ENCODE peak calls at places on chromosomes 4 and X, in nine cellular contexts. One of them, this sample, is unnamed.

GRCh38 chr4:132114885-132115284 is 1034.2 kb upstream of the PCDH10 start:
- DNase-seq in iPS-NIHi11: no peak
- DNase-seq in CD8-positive, alpha-beta memory T cell: no peak
- DNase-seq in stimulated activated effector memory CD8-positive, alpha-beta T cell treated with anti-CD3 and anti-CD28 coated beads, Interleukin-12 subunit alpha, Interleukin-12 subunit beta, amount 100 ng/mL, for 72 hours: no peak
- DNase-seq in B cell: no peak
- DNase-seq in activated naive CD8-positive, alpha-beta T cell treated with anti-CD3 and anti-CD28 coated beads, Interleukin-2, amount 50 U/mL, for 24 hours: no peak
- DNase-seq in NCI-H1092: no peak
- DNase-seq in activated CD8-positive, alpha-beta memory T cell treated with anti-CD3 and anti-CD28 coated beads, Interleukin-2, amount 10 ng/mL, durations not matched to agents 7 days and 5 days: no peak
- DNase-seq in stimulated activated CD4-positive, alpha-beta T cell treated with anti-CD3 and anti-CD28 coated beads, Interleukin-2, amount 100 ng/mL, for 24 hours: no peak
- DNase-seq in this sample: no peak

GRCh38 chr4:94171616-94172015 is 36.0 kb upstream of the SMARCAD1 start:
- DNase-seq in iPS-NIHi11: no peak
- DNase-seq in CD8-positive, alpha-beta memory T cell: no peak
- DNase-seq in stimulated activated effector memory CD8-positive, alpha-beta T cell treated with anti-CD3 and anti-CD28 coated beads, Interleukin-12 subunit alpha, Interleukin-12 subunit beta, amount 100 ng/mL, for 72 hours: no peak
- DNase-seq in B cell: no peak
- DNase-seq in activated naive CD8-positive, alpha-beta T cell treated with anti-CD3 and anti-CD28 coated beads, Interleukin-2, amount 50 U/mL, for 24 hours: no peak
- DNase-seq in NCI-H1092: no peak
- DNase-seq in activated CD8-positive, alpha-beta memory T cell treated with anti-CD3 and anti-CD28 coated beads, Interleukin-2, amount 10 ng/mL, durations not matched to agents 7 days and 5 days: no peak
- DNase-seq in stimulated activated CD4-positive, alpha-beta T cell treated with anti-CD3 and anti-CD28 coated beads, Interleukin-2, amount 100 ng/mL, for 24 hours: no peak
- DNase-seq in this sample: no peak

GRCh38 chr4:59553063-59553738 is 1646.9 kb upstream of the ADGRL3 start:
- DNase-seq in iPS-NIHi11: peak
- DNase-seq in CD8-positive, alpha-beta memory T cell: no peak
- DNase-seq in stimulated activated effector memory CD8-positive, alpha-beta T cell treated with anti-CD3 and anti-CD28 coated beads, Interleukin-12 subunit alpha, Interleukin-12 subunit beta, amount 100 ng/mL, for 72 hours: no peak
- DNase-seq in B cell: no peak
- DNase-seq in activated naive CD8-positive, alpha-beta T cell treated with anti-CD3 and anti-CD28 coated beads, Interleukin-2, amount 50 U/mL, for 24 hours: no peak
- DNase-seq in NCI-H1092: no peak
- DNase-seq in activated CD8-positive, alpha-beta memory T cell treated with anti-CD3 and anti-CD28 coated beads, Interleukin-2, amount 10 ng/mL, durations not matched to agents 7 days and 5 days: no peak
- DNase-seq in stimulated activated CD4-positive, alpha-beta T cell treated with anti-CD3 and anti-CD28 coated beads, Interleukin-2, amount 100 ng/mL, for 24 hours: no peak
- DNase-seq in this sample: no peak

GRCh38 chr4:53321151-53321987 is 44.5 kb downstream of the SCFD2 start:
- DNase-seq in iPS-NIHi11: no peak
- DNase-seq in CD8-positive, alpha-beta memory T cell: no peak
- DNase-seq in stimulated activated effector memory CD8-positive, alpha-beta T cell treated with anti-CD3 and anti-CD28 coated beads, Interleukin-12 subunit alpha, Interleukin-12 subunit beta, amount 100 ng/mL, for 72 hours: no peak
- DNase-seq in B cell: no peak
- DNase-seq in activated naive CD8-positive, alpha-beta T cell treated with anti-CD3 and anti-CD28 coated beads, Interleukin-2, amount 50 U/mL, for 24 hours: no peak
- DNase-seq in NCI-H1092: no peak
- DNase-seq in activated CD8-positive, alpha-beta memory T cell treated with anti-CD3 and anti-CD28 coated beads, Interleukin-2, amount 10 ng/mL, durations not matched to agents 7 days and 5 days: no peak
- DNase-seq in stimulated activated CD4-positive, alpha-beta T cell treated with anti-CD3 and anti-CD28 coated beads, Interleukin-2, amount 100 ng/mL, for 24 hours: no peak
- DNase-seq in this sample: no peak

GRCh38 chr4:153402366-153402765 is 57.9 kb downstream of the MND1 start:
- DNase-seq in iPS-NIHi11: no peak
- DNase-seq in CD8-positive, alpha-beta memory T cell: no peak
- DNase-seq in stimulated activated effector memory CD8-positive, alpha-beta T cell treated with anti-CD3 and anti-CD28 coated beads, Interleukin-12 subunit alpha, Interleukin-12 subunit beta, amount 100 ng/mL, for 72 hours: no peak
- DNase-seq in B cell: no peak
- DNase-seq in activated naive CD8-positive, alpha-beta T cell treated with anti-CD3 and anti-CD28 coated beads, Interleukin-2, amount 50 U/mL, for 24 hours: no peak
- DNase-seq in NCI-H1092: no peak
- DNase-seq in activated CD8-positive, alpha-beta memory T cell treated with anti-CD3 and anti-CD28 coated beads, Interleukin-2, amount 10 ng/mL, durations not matched to agents 7 days and 5 days: no peak
- DNase-seq in stimulated activated CD4-positive, alpha-beta T cell treated with anti-CD3 and anti-CD28 coated beads, Interleukin-2, amount 100 ng/mL, for 24 hours: no peak
- DNase-seq in this sample: no peak

GRCh38 chr4:121269001-121269400 is 104.9 kb upstream of the TNIP3 start:
- DNase-seq in iPS-NIHi11: no peak
- DNase-seq in CD8-positive, alpha-beta memory T cell: no peak
- DNase-seq in stimulated activated effector memory CD8-positive, alpha-beta T cell treated with anti-CD3 and anti-CD28 coated beads, Interleukin-12 subunit alpha, Interleukin-12 subunit beta, amount 100 ng/mL, for 72 hours: no peak
- DNase-seq in B cell: no peak
- DNase-seq in activated naive CD8-positive, alpha-beta T cell treated with anti-CD3 and anti-CD28 coated beads, Interleukin-2, amount 50 U/mL, for 24 hours: no peak
- DNase-seq in NCI-H1092: no peak
- DNase-seq in activated CD8-positive, alpha-beta memory T cell treated with anti-CD3 and anti-CD28 coated beads, Interleukin-2, amount 10 ng/mL, durations not matched to agents 7 days and 5 days: no peak
- DNase-seq in stimulated activated CD4-positive, alpha-beta T cell treated with anti-CD3 and anti-CD28 coated beads, Interleukin-2, amount 100 ng/mL, for 24 hours: no peak
- DNase-seq in this sample: no peak

GRCh38 chrX:106802388-106803275 is at the start of gene TBC1D8B:
- DNase-seq in iPS-NIHi11: peak
- DNase-seq in CD8-positive, alpha-beta memory T cell: no peak
- DNase-seq in stimulated activated effector memory CD8-positive, alpha-beta T cell treated with anti-CD3 and anti-CD28 coated beads, Interleukin-12 subunit alpha, Interleukin-12 subunit beta, amount 100 ng/mL, for 72 hours: no peak
- DNase-seq in B cell: peak
- DNase-seq in activated naive CD8-positive, alpha-beta T cell treated with anti-CD3 and anti-CD28 coated beads, Interleukin-2, amount 50 U/mL, for 24 hours: peak
- DNase-seq in NCI-H1092: peak
- DNase-seq in activated CD8-positive, alpha-beta memory T cell treated with anti-CD3 and anti-CD28 coated beads, Interleukin-2, amount 10 ng/mL, durations not matched to agents 7 days and 5 days: peak
- DNase-seq in stimulated activated CD4-positive, alpha-beta T cell treated with anti-CD3 and anti-CD28 coated beads, Interleukin-2, amount 100 ng/mL, for 24 hours: peak
- DNase-seq in this sample: peak

GRCh38 chr4:118797558-118798142 is 38.3 kb downstream of the SEC24D start:
- DNase-seq in iPS-NIHi11: no peak
- DNase-seq in CD8-positive, alpha-beta memory T cell: no peak
- DNase-seq in stimulated activated effector memory CD8-positive, alpha-beta T cell treated with anti-CD3 and anti-CD28 coated beads, Interleukin-12 subunit alpha, Interleukin-12 subunit beta, amount 100 ng/mL, for 72 hours: no peak
- DNase-seq in B cell: no peak
- DNase-seq in activated naive CD8-positive, alpha-beta T cell treated with anti-CD3 and anti-CD28 coated beads, Interleukin-2, amount 50 U/mL, for 24 hours: no peak
- DNase-seq in NCI-H1092: no peak
- DNase-seq in activated CD8-positive, alpha-beta memory T cell treated with anti-CD3 and anti-CD28 coated beads, Interleukin-2, amount 10 ng/mL, durations not matched to agents 7 days and 5 days: no peak
- DNase-seq in stimulated activated CD4-positive, alpha-beta T cell treated with anti-CD3 and anti-CD28 coated beads, Interleukin-2, amount 100 ng/mL, for 24 hours: no peak
- DNase-seq in this sample: no peak

GRCh38 chr4:24237709-24238108 is 346.6 kb downstream of the DHX15 start:
- DNase-seq in iPS-NIHi11: no peak
- DNase-seq in CD8-positive, alpha-beta memory T cell: no peak
- DNase-seq in stimulated activated effector memory CD8-positive, alpha-beta T cell treated with anti-CD3 and anti-CD28 coated beads, Interleukin-12 subunit alpha, Interleukin-12 subunit beta, amount 100 ng/mL, for 72 hours: no peak
- DNase-seq in B cell: no peak
- DNase-seq in activated naive CD8-positive, alpha-beta T cell treated with anti-CD3 and anti-CD28 coated beads, Interleukin-2, amount 50 U/mL, for 24 hours: no peak
- DNase-seq in NCI-H1092: no peak
- DNase-seq in activated CD8-positive, alpha-beta memory T cell treated with anti-CD3 and anti-CD28 coated beads, Interleukin-2, amount 10 ng/mL, durations not matched to agents 7 days and 5 days: no peak
- DNase-seq in stimulated activated CD4-positive, alpha-beta T cell treated with anti-CD3 and anti-CD28 coated beads, Interleukin-2, amount 100 ng/mL, for 24 hours: no peak
- DNase-seq in this sample: no peak

GRCh38 chr4:165635261-165635838 is 237.7 kb upstream of the TLL1 start:
- DNase-seq in iPS-NIHi11: no peak
- DNase-seq in CD8-positive, alpha-beta memory T cell: no peak
- DNase-seq in stimulated activated effector memory CD8-positive, alpha-beta T cell treated with anti-CD3 and anti-CD28 coated beads, Interleukin-12 subunit alpha, Interleukin-12 subunit beta, amount 100 ng/mL, for 72 hours: no peak
- DNase-seq in B cell: no peak
- DNase-seq in activated naive CD8-positive, alpha-beta T cell treated with anti-CD3 and anti-CD28 coated beads, Interleukin-2, amount 50 U/mL, for 24 hours: no peak
- DNase-seq in NCI-H1092: no peak
- DNase-seq in activated CD8-positive, alpha-beta memory T cell treated with anti-CD3 and anti-CD28 coated beads, Interleukin-2, amount 10 ng/mL, durations not matched to agents 7 days and 5 days: no peak
- DNase-seq in stimulated activated CD4-positive, alpha-beta T cell treated with anti-CD3 and anti-CD28 coated beads, Interleukin-2, amount 100 ng/mL, for 24 hours: no peak
- DNase-seq in this sample: no peak

GRCh38 chr4:168585168-168586091 is 88.6 kb downstream of the PALLD start:
- DNase-seq in iPS-NIHi11: peak
- DNase-seq in CD8-positive, alpha-beta memory T cell: no peak
- DNase-seq in stimulated activated effector memory CD8-positive, alpha-beta T cell treated with anti-CD3 and anti-CD28 coated beads, Interleukin-12 subunit alpha, Interleukin-12 subunit beta, amount 100 ng/mL, for 72 hours: no peak
- DNase-seq in B cell: peak
- DNase-seq in activated naive CD8-positive, alpha-beta T cell treated with anti-CD3 and anti-CD28 coated beads, Interleukin-2, amount 50 U/mL, for 24 hours: peak
- DNase-seq in NCI-H1092: peak
- DNase-seq in activated CD8-positive, alpha-beta memory T cell treated with anti-CD3 and anti-CD28 coated beads, Interleukin-2, amount 10 ng/mL, durations not matched to agents 7 days and 5 days: peak
- DNase-seq in stimulated activated CD4-positive, alpha-beta T cell treated with anti-CD3 and anti-CD28 coated beads, Interleukin-2, amount 100 ng/mL, for 24 hours: peak
- DNase-seq in this sample: peak

GRCh38 chr4:169256856-169257756 is 13.7 kb downstream of the SH3RF1 start:
- DNase-seq in iPS-NIHi11: no peak
- DNase-seq in CD8-positive, alpha-beta memory T cell: no peak
- DNase-seq in stimulated activated effector memory CD8-positive, alpha-beta T cell treated with anti-CD3 and anti-CD28 coated beads, Interleukin-12 subunit alpha, Interleukin-12 subunit beta, amount 100 ng/mL, for 72 hours: no peak
- DNase-seq in B cell: no peak
- DNase-seq in activated naive CD8-positive, alpha-beta T cell treated with anti-CD3 and anti-CD28 coated beads, Interleukin-2, amount 50 U/mL, for 24 hours: no peak
- DNase-seq in NCI-H1092: no peak
- DNase-seq in activated CD8-positive, alpha-beta memory T cell treated with anti-CD3 and anti-CD28 coated beads, Interleukin-2, amount 10 ng/mL, durations not matched to agents 7 days and 5 days: no peak
- DNase-seq in stimulated activated CD4-positive, alpha-beta T cell treated with anti-CD3 and anti-CD28 coated beads, Interleukin-2, amount 100 ng/mL, for 24 hours: no peak
- DNase-seq in this sample: no peak

GRCh38 chr4:114921191-114921590 is 192.2 kb downstream of the NDST4 start:
- DNase-seq in iPS-NIHi11: no peak
- DNase-seq in CD8-positive, alpha-beta memory T cell: no peak
- DNase-seq in stimulated activated effector memory CD8-positive, alpha-beta T cell treated with anti-CD3 and anti-CD28 coated beads, Interleukin-12 subunit alpha, Interleukin-12 subunit beta, amount 100 ng/mL, for 72 hours: no peak
- DNase-seq in B cell: no peak
- DNase-seq in activated naive CD8-positive, alpha-beta T cell treated with anti-CD3 and anti-CD28 coated beads, Interleukin-2, amount 50 U/mL, for 24 hours: no peak
- DNase-seq in NCI-H1092: no peak
- DNase-seq in activated CD8-positive, alpha-beta memory T cell treated with anti-CD3 and anti-CD28 coated beads, Interleukin-2, amount 10 ng/mL, durations not matched to agents 7 days and 5 days: no peak
- DNase-seq in stimulated activated CD4-positive, alpha-beta T cell treated with anti-CD3 and anti-CD28 coated beads, Interleukin-2, amount 100 ng/mL, for 24 hours: no peak
- DNase-seq in this sample: no peak

GRCh38 chrX:123993326-123993725 is 31.8 kb downstream of the STAG2 start:
- DNase-seq in iPS-NIHi11: no peak
- DNase-seq in CD8-positive, alpha-beta memory T cell: no peak
- DNase-seq in stimulated activated effector memory CD8-positive, alpha-beta T cell treated with anti-CD3 and anti-CD28 coated beads, Interleukin-12 subunit alpha, Interleukin-12 subunit beta, amount 100 ng/mL, for 72 hours: no peak
- DNase-seq in B cell: no peak
- DNase-seq in activated naive CD8-positive, alpha-beta T cell treated with anti-CD3 and anti-CD28 coated beads, Interleukin-2, amount 50 U/mL, for 24 hours: no peak
- DNase-seq in NCI-H1092: no peak
- DNase-seq in activated CD8-positive, alpha-beta memory T cell treated with anti-CD3 and anti-CD28 coated beads, Interleukin-2, amount 10 ng/mL, durations not matched to agents 7 days and 5 days: no peak
- DNase-seq in stimulated activated CD4-positive, alpha-beta T cell treated with anti-CD3 and anti-CD28 coated beads, Interleukin-2, amount 100 ng/mL, for 24 hours: no peak
- DNase-seq in this sample: no peak

GRCh38 chr4:147985376-147985775 is 253.5 kb downstream of the ARHGAP10 start:
- DNase-seq in iPS-NIHi11: no peak
- DNase-seq in CD8-positive, alpha-beta memory T cell: no peak
- DNase-seq in stimulated activated effector memory CD8-positive, alpha-beta T cell treated with anti-CD3 and anti-CD28 coated beads, Interleukin-12 subunit alpha, Interleukin-12 subunit beta, amount 100 ng/mL, for 72 hours: no peak
- DNase-seq in B cell: no peak
- DNase-seq in activated naive CD8-positive, alpha-beta T cell treated with anti-CD3 and anti-CD28 coated beads, Interleukin-2, amount 50 U/mL, for 24 hours: no peak
- DNase-seq in NCI-H1092: no peak
- DNase-seq in activated CD8-positive, alpha-beta memory T cell treated with anti-CD3 and anti-CD28 coated beads, Interleukin-2, amount 10 ng/mL, durations not matched to agents 7 days and 5 days: no peak
- DNase-seq in stimulated activated CD4-positive, alpha-beta T cell treated with anti-CD3 and anti-CD28 coated beads, Interleukin-2, amount 100 ng/mL, for 24 hours: no peak
- DNase-seq in this sample: no peak